ENCODE peak calls at places on chromosomes 13 and 19, in seven cellular contexts. Q is heart right ventricle, O is cardiac septum, U is fibroblast of the aortic adventitia, L is amniotic stem cell, J is left ventricle myocardium inferior, P is mesendoderm. I is an unnamed sample.

GRCh38 chr19:7823902-7824301 is 6.1 kb upstream of the EVI5L start:
- DNase-seq in Q (no peak), O (no peak), U (no peak), L (no peak), J (no peak), P (no peak), I (no peak)

GRCh38 chr19:50300814-50301606 is 28.2 kb downstream of the KCNC3 start:
- DNase-seq in Q (no peak), O (no peak), U (peak; percentile 39), L (no peak), J (no peak), P (no peak), I (no peak)

GRCh38 chr19:372306-372890 is 27.8 kb upstream of the MIER2 start:
- DNase-seq in Q (peak; percentile 70), O (peak; percentile 80), U (peak; percentile 75), L (no peak), J (peak; percentile 74), P (no peak), I (peak; percentile 74)

GRCh38 chr13:49165798-49166752 is 54.1 kb upstream of the MLNR start:
- DNase-seq in Q (no peak), O (no peak), U (no peak), L (no peak), J (no peak), P (no peak), I (no peak)

GRCh38 chr13:107545946-107546502 is 669.3 kb downstream of the LIG4 start:
- DNase-seq in Q (no peak), O (no peak), U (no peak), L (no peak), J (no peak), P (no peak), I (no peak)

GRCh38 chr13:30388401-30389283 is 33.7 kb upstream of the UBE2L5 start:
- DNase-seq in Q (no peak), O (no peak), U (peak; percentile 61), L (no peak), J (no peak), P (peak; percentile 34), I (peak; percentile 66)

GRCh38 chr19:1461862-1462261 is 11.9 kb downstream of the APC2 start:
- DNase-seq in Q (no peak), O (no peak), U (no peak), L (no peak), J (no peak), P (no peak), I (no peak)

GRCh38 chr19:6241056-6241455 is 38.7 kb downstream of the MLLT1 start:
- DNase-seq in Q (no peak), O (no peak), U (no peak), L (no peak), J (peak; percentile 12), P (no peak), I (no peak)

GRCh38 chr19:50501568-50502475 is 9.2 kb downstream of the JOSD2 start:
- DNase-seq in Q (peak; percentile 79), O (peak; percentile 90), U (no peak), L (no peak), J (peak; percentile 75), P (no peak), I (no peak)

GRCh38 chr13:94268661-94269060 is 210.8 kb downstream of the DCT start:
- DNase-seq in Q (no peak), O (no peak), U (no peak), L (no peak), J (no peak), P (no peak), I (no peak)

GRCh38 chr19:51018745-51019543 is 565 bp downstream of the KLK10 start:
- DNase-seq in Q (no peak), O (no peak), U (no peak), L (no peak), J (no peak), P (peak; percentile 60), I (peak; percentile 90)

GRCh38 chr19:45716314-45717130 is 14.2 kb downstream of the FBXO46 start:
- DNase-seq in Q (no peak), O (no peak), U (peak; percentile 32), L (no peak), J (no peak), P (peak; percentile 50), I (peak; percentile 40)

GRCh38 chr19:49387936-49388372 is at the start of gene KASH5:
- DNase-seq in Q (peak; percentile 73), O (peak; percentile 90), U (no peak), L (no peak), J (peak; percentile 72), P (no peak), I (peak; percentile 48)

GRCh38 chr13:97353927-97354326 is 80.0 kb upstream of the RAP2A start:
- DNase-seq in Q (no peak), O (no peak), U (peak; percentile 30), L (no peak), J (no peak), P (no peak), I (no peak)

GRCh38 chr13:30738946-30739528 is 3.7 kb downstream of the ALOX5AP start:
- DNase-seq in Q (no peak), O (no peak), U (no peak), L (no peak), J (no peak), P (no peak), I (no peak)

GRCh38 chr13:106393776-106394175 is 141.7 kb downstream of the EFNB2 start:
- DNase-seq in Q (no peak), O (no peak), U (peak; percentile 8), L (no peak), J (no peak), P (no peak), I (no peak)

GRCh38 chr19:50362656-50363424 is 2.6 kb downstream of the NAPSA start:
- DNase-seq in Q (no peak), O (no peak), U (no peak), L (no peak), J (no peak), P (no peak), I (no peak)